ENCODE peak calls at places on chromosomes 13 and 19, in seven cellular contexts. One of them, this sample, is unnamed.

GRCh38 chr19:18340990-18341868 is 831 bp downstream of the PGPEP1 start:
- DNase-seq in AG09319: no peak
- DNase-seq in AG04450: no peak
- DNase-seq in stimulated activated CD4-positive, alpha-beta T cell treated with anti-CD3 and anti-CD28 coated beads, Interleukin-2, amount 100 ng/mL, for 48 hours: peak; percentile 54
- DNase-seq in NCI-H1092: no peak
- DNase-seq in neural progenitor cell: peak; percentile 39
- DNase-seq in small intestine: peak; percentile 85
- DNase-seq in this sample: peak; percentile 68

GRCh38 chr19:49861541-49862410 is 5.6 kb downstream of the PNKP start:
- DNase-seq in NCI-H1092: no peak
- DNase-seq in small intestine: no peak
- DNase-seq in neural progenitor cell: no peak
- DNase-seq in AG09319: no peak
- DNase-seq in AG04450: no peak
- DNase-seq in stimulated activated CD4-positive, alpha-beta T cell treated with anti-CD3 and anti-CD28 coated beads, Interleukin-2, amount 100 ng/mL, for 48 hours: no peak
- DNase-seq in this sample: no peak

GRCh38 chr19:19236173-19236572 is 24.4 kb downstream of the NCAN start:
- DNase-seq in stimulated activated CD4-positive, alpha-beta T cell treated with anti-CD3 and anti-CD28 coated beads, Interleukin-2, amount 100 ng/mL, for 48 hours: no peak
- DNase-seq in NCI-H1092: no peak
- DNase-seq in AG09319: no peak
- DNase-seq in AG04450: no peak
- DNase-seq in small intestine: no peak
- DNase-seq in neural progenitor cell: no peak
- DNase-seq in this sample: no peak

GRCh38 chr19:10270180-10270615 is 722 bp upstream of the ICAM1 start:
- DNase-seq in stimulated activated CD4-positive, alpha-beta T cell treated with anti-CD3 and anti-CD28 coated beads, Interleukin-2, amount 100 ng/mL, for 48 hours: peak; percentile 69
- DNase-seq in NCI-H1092: no peak
- DNase-seq in AG04450: no peak
- DNase-seq in neural progenitor cell: peak; percentile 20
- DNase-seq in AG09319: no peak
- DNase-seq in small intestine: peak; percentile 44
- DNase-seq in this sample: no peak

GRCh38 chr13:23578411-23579071 is 8.3 kb downstream of the TNFRSF19 start:
- DNase-seq in stimulated activated CD4-positive, alpha-beta T cell treated with anti-CD3 and anti-CD28 coated beads, Interleukin-2, amount 100 ng/mL, for 48 hours: peak; percentile 66
- DNase-seq in neural progenitor cell: peak; percentile 82
- DNase-seq in AG04450: peak; percentile 37
- DNase-seq in NCI-H1092: peak; percentile 67
- DNase-seq in small intestine: peak; percentile 58
- DNase-seq in AG09319: peak; percentile 25
- DNase-seq in this sample: peak; percentile 90

GRCh38 chr19:14113762-14114414 is 3.7 kb downstream of the PRKACA start:
- DNase-seq in neural progenitor cell: no peak
- DNase-seq in AG09319: no peak
- DNase-seq in stimulated activated CD4-positive, alpha-beta T cell treated with anti-CD3 and anti-CD28 coated beads, Interleukin-2, amount 100 ng/mL, for 48 hours: peak; percentile 50
- DNase-seq in small intestine: no peak
- DNase-seq in AG04450: no peak
- DNase-seq in NCI-H1092: no peak
- DNase-seq in this sample: peak; percentile 6

GRCh38 chr13:86559915-86560314 is 760.7 kb upstream of the SLITRK6 start:
- DNase-seq in AG09319: no peak
- DNase-seq in AG04450: no peak
- DNase-seq in NCI-H1092: peak; percentile 21
- DNase-seq in neural progenitor cell: no peak
- DNase-seq in small intestine: no peak
- DNase-seq in stimulated activated CD4-positive, alpha-beta T cell treated with anti-CD3 and anti-CD28 coated beads, Interleukin-2, amount 100 ng/mL, for 48 hours: no peak
- DNase-seq in this sample: no peak

GRCh38 chr13:59447846-59448620 is 715.7 kb downstream of the DIAPH3 start:
- DNase-seq in AG04450: peak; percentile 43
- DNase-seq in neural progenitor cell: peak; percentile 39
- DNase-seq in AG09319: no peak
- DNase-seq in stimulated activated CD4-positive, alpha-beta T cell treated with anti-CD3 and anti-CD28 coated beads, Interleukin-2, amount 100 ng/mL, for 48 hours: no peak
- DNase-seq in NCI-H1092: no peak
- DNase-seq in small intestine: no peak
- DNase-seq in this sample: no peak

GRCh38 chr19:30056580-30056979 is 114.5 kb downstream of the URI1 start:
- DNase-seq in stimulated activated CD4-positive, alpha-beta T cell treated with anti-CD3 and anti-CD28 coated beads, Interleukin-2, amount 100 ng/mL, for 48 hours: no peak
- DNase-seq in AG04450: no peak
- DNase-seq in NCI-H1092: no peak
- DNase-seq in neural progenitor cell: no peak
- DNase-seq in AG09319: no peak
- DNase-seq in small intestine: no peak
- DNase-seq in this sample: no peak

GRCh38 chr13:93951153-93951552 is 528.3 kb downstream of the DCT start:
- DNase-seq in AG09319: no peak
- DNase-seq in neural progenitor cell: no peak
- DNase-seq in small intestine: no peak
- DNase-seq in NCI-H1092: no peak
- DNase-seq in AG04450: no peak
- DNase-seq in stimulated activated CD4-positive, alpha-beta T cell treated with anti-CD3 and anti-CD28 coated beads, Interleukin-2, amount 100 ng/mL, for 48 hours: no peak
- DNase-seq in this sample: no peak

GRCh38 chr13:73303858-73304257 is 245.1 kb downstream of the KLF5 start:
- DNase-seq in AG09319: no peak
- DNase-seq in neural progenitor cell: no peak
- DNase-seq in small intestine: no peak
- DNase-seq in NCI-H1092: no peak
- DNase-seq in stimulated activated CD4-positive, alpha-beta T cell treated with anti-CD3 and anti-CD28 coated beads, Interleukin-2, amount 100 ng/mL, for 48 hours: peak; percentile 3
- DNase-seq in AG04450: no peak
- DNase-seq in this sample: no peak

GRCh38 chr19:10565028-10565566 is 713 bp downstream of the KRI1 start:
- DNase-seq in neural progenitor cell: peak; percentile 81
- DNase-seq in NCI-H1092: peak; percentile 25
- DNase-seq in stimulated activated CD4-positive, alpha-beta T cell treated with anti-CD3 and anti-CD28 coated beads, Interleukin-2, amount 100 ng/mL, for 48 hours: no peak
- DNase-seq in AG04450: no peak
- DNase-seq in small intestine: peak; percentile 51
- DNase-seq in AG09319: no peak
- DNase-seq in this sample: peak; percentile 67

GRCh38 chr19:14116918-14117578 is 514 bp downstream of the PRKACA start:
- DNase-seq in AG09319: no peak
- DNase-seq in neural progenitor cell: no peak
- DNase-seq in NCI-H1092: no peak
- DNase-seq in small intestine: no peak
- DNase-seq in stimulated activated CD4-positive, alpha-beta T cell treated with anti-CD3 and anti-CD28 coated beads, Interleukin-2, amount 100 ng/mL, for 48 hours: no peak
- DNase-seq in AG04450: no peak
- DNase-seq in this sample: peak; percentile 42

GRCh38 chr19:33514885-33515485 is 6.6 kb downstream of the PEPD start:
- DNase-seq in AG04450: no peak
- DNase-seq in stimulated activated CD4-positive, alpha-beta T cell treated with anti-CD3 and anti-CD28 coated beads, Interleukin-2, amount 100 ng/mL, for 48 hours: no peak
- DNase-seq in neural progenitor cell: no peak
- DNase-seq in AG09319: no peak
- DNase-seq in NCI-H1092: no peak
- DNase-seq in small intestine: peak; percentile 38
- DNase-seq in this sample: no peak

GRCh38 chr13:91406619-91407018 is 8.2 kb downstream of the GPC5 start:
- DNase-seq in small intestine: peak; percentile 57
- DNase-seq in stimulated activated CD4-positive, alpha-beta T cell treated with anti-CD3 and anti-CD28 coated beads, Interleukin-2, amount 100 ng/mL, for 48 hours: peak; percentile 19
- DNase-seq in neural progenitor cell: peak; percentile 83
- DNase-seq in AG04450: no peak
- DNase-seq in AG09319: no peak
- DNase-seq in NCI-H1092: peak; percentile 71
- DNase-seq in this sample: peak; percentile 47

GRCh38 chr19:15025237-15025636 is 24.0 kb upstream of the CASP14 start:
- DNase-seq in stimulated activated CD4-positive, alpha-beta T cell treated with anti-CD3 and anti-CD28 coated beads, Interleukin-2, amount 100 ng/mL, for 48 hours: no peak
- DNase-seq in small intestine: no peak
- DNase-seq in AG04450: no peak
- DNase-seq in AG09319: no peak
- DNase-seq in neural progenitor cell: no peak
- DNase-seq in NCI-H1092: no peak
- DNase-seq in this sample: no peak

GRCh38 chr19:31066385-31066784 is 282.9 kb downstream of the TSHZ3 start:
- DNase-seq in NCI-H1092: no peak
- DNase-seq in neural progenitor cell: no peak
- DNase-seq in AG04450: peak; percentile 34
- DNase-seq in small intestine: no peak
- DNase-seq in stimulated activated CD4-positive, alpha-beta T cell treated with anti-CD3 and anti-CD28 coated beads, Interleukin-2, amount 100 ng/mL, for 48 hours: no peak
- DNase-seq in AG09319: no peak
- DNase-seq in this sample: peak; percentile 28

GRCh38 chr13:26220575-26220974 is 1.5 kb downstream of the RNF6 start:
- DNase-seq in small intestine: no peak
- DNase-seq in neural progenitor cell: no peak
- DNase-seq in NCI-H1092: no peak
- DNase-seq in stimulated activated CD4-positive, alpha-beta T cell treated with anti-CD3 and anti-CD28 coated beads, Interleukin-2, amount 100 ng/mL, for 48 hours: no peak
- DNase-seq in AG09319: no peak
- DNase-seq in AG04450: no peak
- DNase-seq in this sample: peak; percentile 38

GRCh38 chr13:95260031-95260525 is 41.2 kb downstream of the ABCC4 start:
- DNase-seq in neural progenitor cell: no peak
- DNase-seq in NCI-H1092: no peak
- DNase-seq in small intestine: no peak
- DNase-seq in AG04450: no peak
- DNase-seq in stimulated activated CD4-positive, alpha-beta T cell treated with anti-CD3 and anti-CD28 coated beads, Interleukin-2, amount 100 ng/mL, for 48 hours: no peak
- DNase-seq in AG09319: no peak
- DNase-seq in this sample: no peak